ENCODE peak calls at places on chromosomes 11 and 22, in eight cellular contexts. E is hepatocyte, O is Peyer's patch, J is kidney, V is right atrium auricular region, D is SK-N-SH, Q is A549, K is lung. U is an unnamed sample. For H3K4me1, the result is how much of the 10 kb centered on the place peaks cover.

GRCh38 chr11:44709281-44709562 is 17.5 kb upstream of the TSPAN18 start:
- DNase-seq in J (peak), E (peak), Q (no peak), D (no peak), O (no peak), K (no peak), V (no peak), U (no peak)

GRCh38 chr11:69588270-69588669 is 52.7 kb upstream of the CCND1 start:
- DNase-seq in D (no peak), J (no peak), Q (peak), V (no peak), K (no peak), E (no peak), O (no peak), U (no peak)

GRCh38 chr11:114290503-114291239 is 5.5 kb upstream of the NNMT start:
- DNase-seq in O (no peak), D (no peak), J (no peak), Q (no peak), K (no peak), V (no peak), E (no peak), U (no peak)

GRCh38 chr11:71979582-71979981 is 19.1 kb upstream of the IL18BP start:
- DNase-seq in E (no peak), V (no peak), K (no peak), D (no peak), J (no peak), O (no peak), Q (no peak), U (no peak)

GRCh38 chr11:118910309-118911112 is 15.2 kb downstream of the BCL9L start:
- DNase-seq in E (peak), Q (no peak), J (peak), K (peak), O (no peak), D (no peak), V (peak), U (no peak)

GRCh38 chr11:32831241-32831640 is 1.5 kb downstream of the PRRG4 start:
- DNase-seq in K (no peak), V (no peak), O (no peak), Q (no peak), J (no peak), E (no peak), D (no peak), U (no peak)

GRCh38 chr11:95520765-95521542 is 268.6 kb downstream of the FAM76B start:
- DNase-seq in E (no peak), Q (no peak), V (no peak), D (no peak), O (no peak), J (no peak), K (no peak), U (no peak)

GRCh38 chr11:112961751-112962747 is 829 bp downstream of the NCAM1 start:
- DNase-seq in Q (no peak), E (peak), J (peak), V (no peak), D (peak), K (no peak), O (no peak), U (no peak)

GRCh38 chr11:65471410-65471762 is 27.5 kb upstream of the MALAT1 start:
- DNase-seq in K (peak), J (peak), D (peak), Q (peak), E (peak), O (no peak), V (no peak), U (no peak)

GRCh38 chr11:110505514-110506284 is 76.0 kb downstream of the FDX1 start:
- DNase-seq in E (no peak), K (no peak), V (no peak), D (no peak), O (no peak), Q (no peak), J (no peak), U (no peak)

GRCh38 chr11:73288873-73289707 is 17.0 kb downstream of the P2RY6 start:
- DNase-seq in V (peak), O (peak), D (peak), K (peak), J (peak), Q (peak), E (peak), U (no peak)

GRCh38 chr22:42316988-42317387 is 46.5 kb upstream of the TCF20 start:
- DNase-seq in E (peak), O (peak), V (no peak), K (peak), D (no peak), J (no peak), Q (no peak), U (no peak)

GRCh38 chr22:27043246-27043645 is 385.9 kb downstream of the MIAT start:
- DNase-seq in E (no peak), D (no peak), O (no peak), V (no peak), Q (no peak), K (no peak), J (no peak), U (no peak)

GRCh38 chr11:16350125-16350524 is 6.2 kb downstream of the SOX6 start:
- DNase-seq in Q (no peak), V (no peak), E (no peak), O (no peak), K (no peak), J (no peak), D (no peak), U (no peak)

GRCh38 chr22:44505796-44506354 is 7.8 kb upstream of the RTL6 start:
- DNase-seq in D (no peak), K (no peak), V (peak), O (no peak), Q (no peak), E (no peak), J (no peak), U (peak)

GRCh38 chr11:63915961-63916836 is 765 bp downstream of the RCOR2 start:
- DNase-seq in D (peak), J (peak), Q (peak), E (peak), O (peak), K (no peak), V (no peak), U (no peak)

GRCh38 chr11:96199563-96200025 is 143.4 kb downstream of the MAML2 start:
- DNase-seq in E (no peak), Q (no peak), V (no peak), D (no peak), O (no peak), K (no peak), J (no peak), U (no peak)

GRCh38 chr11:98107736-98108135 is 913.0 kb upstream of the CNTN5 start:
- DNase-seq in K (no peak), D (no peak), O (no peak), Q (no peak), E (no peak), J (no peak), V (no peak), U (no peak)

GRCh38 chr11:105609341-105609781 is 512 bp upstream of the GRIA4 start:
- DNase-seq in J (no peak), D (peak), V (no peak), E (peak), Q (no peak), O (no peak), K (no peak), U (no peak)

GRCh38 chr11:14248577-14248976 is 110.4 kb downstream of the RRAS2 start:
- DNase-seq in V (no peak), Q (no peak), K (no peak), D (peak), E (no peak), O (peak), J (no peak), U (no peak)

GRCh38 chr11:67082071-67082791 is 25.6 kb downstream of the RHOD start:
- DNase-seq in Q (no peak), E (peak), K (no peak), D (peak), O (no peak), V (no peak), J (no peak), U (no peak)

GRCh38 chr11:10117709-10118341 is 176.2 kb downstream of the SBF2 start:
- DNase-seq in O (no peak), J (no peak), D (no peak), V (no peak), K (no peak), Q (no peak), E (no peak), U (no peak)

GRCh38 chr11:64865286-64866172 is 12.9 kb downstream of the EHD1 start:
- DNase-seq in J (no peak), V (no peak), D (no peak), K (no peak), Q (no peak), O (peak), E (no peak), U (no peak)

GRCh38 chr11:84136926-84137325 is 850.8 kb upstream of the CCDC90B start:
- DNase-seq in K (no peak), D (no peak), V (no peak), J (no peak), O (no peak), E (no peak), Q (no peak), U (no peak)

GRCh38 chr11:120013325-120014250 is 124.3 kb downstream of the TRIM29 start:
- DNase-seq in V (no peak), O (no peak), Q (peak), J (no peak), D (peak), E (peak), K (no peak), U (no peak)

GRCh38 chr11:27621440-27622161 is 78.7 kb downstream of the BDNF start:
- DNase-seq in V (no peak), K (no peak), E (no peak), O (no peak), J (no peak), Q (no peak), D (no peak), U (no peak)

GRCh38 chr11:35752115-35752514 is 89.5 kb downstream of the TRIM44 start:
- DNase-seq in O (no peak), V (no peak), Q (no peak), K (no peak), D (no peak), E (no peak), J (no peak), U (no peak)

GRCh38 chr11:1767399-1768140 is 3.8 kb upstream of the CTSD start:
- DNase-seq in D (no peak), K (no peak), Q (no peak), J (peak), V (no peak), E (no peak), O (no peak), U (no peak)

GRCh38 chr11:69234740-69235710 is 58.9 kb upstream of the MYEOV start:
- DNase-seq in K (no peak), E (no peak), Q (no peak), O (no peak), J (peak), V (peak), D (no peak), U (peak)

GRCh38 chr11:46553746-46554204 is 40.0 kb downstream of the AMBRA1 start:
- DNase-seq in E (peak), V (no peak), D (no peak), K (no peak), Q (peak), O (no peak), J (no peak), U (no peak)

GRCh38 chr11:134554106-134554505 is 142.1 kb upstream of the B3GAT1 start:
- DNase-seq in O (no peak), D (no peak), V (peak), Q (no peak), J (no peak), K (peak), E (no peak), U (peak)

GRCh38 chr22:32855023-32855756 is 53.7 kb downstream of the TIMP3 start:
- DNase-seq in Q (no peak), K (no peak), E (no peak), V (no peak), J (no peak), O (no peak), D (no peak), U (no peak)

GRCh38 chr11:8809605-8810272 is 101.2 kb upstream of the AKIP1 start:
- DNase-seq in V (no peak), K (no peak), Q (no peak), J (no peak), O (no peak), E (no peak), D (peak), U (no peak)

GRCh38 chr11:61701298-61701993 is 21.3 kb downstream of the DAGLA start:
- DNase-seq in K (no peak), O (no peak), J (no peak), Q (no peak), V (no peak), E (no peak), D (peak), U (no peak)

GRCh38 chr11:439315-440064 is 2.3 kb downstream of the ANO9 start:
- DNase-seq in V (no peak), Q (no peak), D (no peak), E (no peak), O (no peak), J (peak), K (no peak), U (no peak)

GRCh38 chr11:8224711-8225110 is 39.0 kb downstream of the LMO1 start:
- DNase-seq in K (no peak), J (no peak), D (no peak), E (no peak), Q (no peak), V (no peak), O (no peak), U (no peak)

GRCh38 chr22:36056980-36057379 is 28.4 kb upstream of the RBFOX2 start:
- DNase-seq in E (no peak), J (no peak), O (no peak), Q (no peak), D (no peak), V (no peak), K (no peak), U (no peak)

GRCh38 chr11:57140568-57140967 is 41.2 kb upstream of the LRRC55 start:
- DNase-seq in O (no peak), K (no peak), Q (no peak), V (no peak), D (no peak), J (no peak), E (no peak), U (no peak)
- H3K4me1 ChIP-seq in O (under half), K (under half), Q (under half), V (under half), D (under half), J (under half), E (under half), U (under half)

DNA sequence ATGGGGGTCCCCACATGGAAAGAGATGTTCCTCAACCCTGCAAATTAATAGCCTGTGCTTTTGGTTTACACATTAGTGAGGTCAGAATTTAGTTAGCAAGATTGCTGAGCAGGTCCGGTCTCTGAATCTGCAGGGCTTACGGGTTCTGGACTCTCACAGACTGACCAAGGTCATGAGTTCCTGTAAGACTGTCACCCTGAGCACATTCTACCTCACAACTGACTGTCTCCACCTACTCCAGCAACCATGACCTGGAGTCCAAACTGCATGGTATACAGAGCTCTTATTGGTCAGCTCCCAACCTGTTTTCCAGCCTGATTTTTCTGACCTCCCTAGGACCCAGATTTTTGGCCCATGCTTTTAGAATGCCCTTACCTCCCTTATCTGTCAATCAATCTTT is 28.2 kb downstream of the DKK3 start:
- DNase-seq in J (no peak), V (peak), Q (no peak), K (no peak), O (no peak), D (no peak), E (no peak), U (no peak)
- H3K27ac ChIP-seq in J (no peak), V (peak), Q (peak), K (peak), O (peak), D (peak), E (peak), U (peak)

GRCh38 chr22:20251981-20252380 is 16.1 kb downstream of the RTN4R start:
- DNase-seq in O (no peak), K (no peak), D (no peak), E (no peak), Q (no peak), V (no peak), J (no peak), U (no peak)
- H3K4me1 ChIP-seq in O (under half), K (under half), D (under half), E (under half), Q (under half), V (under half), J (under half), U (under half)

DNA sequence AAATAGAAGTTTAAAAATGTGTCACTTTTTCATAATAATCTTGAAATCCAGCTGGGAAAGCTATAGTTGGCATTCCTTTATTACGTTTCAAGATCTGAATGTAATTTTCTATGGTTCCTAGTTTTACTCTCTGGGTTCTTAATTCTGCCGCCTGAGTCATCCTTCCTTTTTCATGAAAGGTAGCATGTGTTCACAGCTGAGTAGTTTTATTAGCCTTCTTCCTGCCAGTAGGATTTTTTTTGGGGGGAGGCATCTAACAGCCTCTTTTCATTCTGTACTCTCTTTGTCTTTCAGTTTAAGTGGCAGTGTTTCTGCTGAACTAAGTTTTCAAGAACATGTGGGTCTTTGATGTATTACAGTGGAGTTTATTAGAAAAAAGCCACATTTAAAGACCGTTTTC is 36.5 kb downstream of the OR2AG2 start:
- DNase-seq in O (no peak), V (no peak), Q (no peak), D (no peak), J (no peak), K (no peak), E (no peak), U (no peak)
- H3K27ac ChIP-seq in O (no peak), V (no peak), Q (no peak), D (no peak), J (no peak), K (no peak), E (no peak), U (no peak)

DNA sequence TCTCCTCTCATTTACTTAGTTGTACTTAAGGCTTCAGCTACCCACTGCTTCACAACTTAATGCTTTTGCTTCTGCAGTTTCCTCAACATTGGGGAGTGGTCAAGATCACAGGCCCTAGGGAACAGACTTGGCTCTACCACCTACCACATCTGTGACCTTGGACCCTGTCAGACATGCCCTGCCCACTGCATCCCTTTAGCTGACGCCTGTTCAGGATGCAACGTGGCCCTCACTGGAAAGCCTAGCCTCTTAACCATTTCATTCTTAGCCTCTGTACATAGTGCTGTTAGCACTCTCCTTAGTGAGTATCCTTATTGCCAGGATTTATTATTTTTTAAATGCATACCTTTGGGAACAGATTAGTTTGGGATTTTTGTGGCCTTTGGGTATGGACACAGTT is 34.4 kb downstream of the TNRC6B start:
- DNase-seq in J (no peak), E (no peak), D (no peak), O (no peak), K (no peak), V (no peak), Q (no peak), U (no peak)
- H3K4me1 ChIP-seq in J (under half), E (under half), D (under half), O (under half), K (under half), V (under half), Q (under half), U (half or more)

DNA sequence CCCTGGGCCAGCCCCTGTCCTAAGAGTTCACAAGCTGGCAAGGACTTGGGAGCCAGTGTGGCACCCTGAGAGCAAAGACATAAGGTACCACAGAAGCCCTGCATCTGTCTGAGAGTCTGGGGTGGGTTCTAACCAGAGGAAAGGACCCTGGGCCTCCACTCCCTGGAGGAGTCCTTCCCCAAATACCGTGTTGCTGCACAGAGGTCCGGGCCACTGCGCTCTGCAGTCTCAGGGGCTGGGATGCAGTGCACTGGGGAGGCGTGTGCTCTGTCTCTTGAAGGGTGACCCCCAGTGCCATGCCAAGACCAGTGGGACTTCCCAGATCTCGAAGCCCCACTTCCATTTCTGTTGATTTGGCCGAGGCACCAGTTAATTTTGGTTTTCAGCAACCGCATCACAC is 4.3 kb upstream of the SH3BP1 start:
- DNase-seq in K (no peak), D (no peak), E (no peak), Q (no peak), O (no peak), J (no peak), V (no peak), U (no peak)
- H3K27ac ChIP-seq in K (no peak), D (peak), E (peak), Q (no peak), O (peak), J (no peak), V (peak), U (peak)

GRCh38 chr11:60318726-60319125 is 8.3 kb upstream of the MS4A6E start:
- DNase-seq in J (no peak), E (no peak), Q (no peak), O (no peak), K (no peak), D (no peak), V (no peak), U (no peak)
- H3K4me1 ChIP-seq in J (under half), E (under half), Q (under half), O (under half), K (under half), D (under half), V (under half), U (under half)

GRCh38 chr11:17812286-17813187 is 78.0 kb downstream of the KCNC1 start:
- DNase-seq in V (no peak), Q (no peak), O (no peak), K (no peak), J (no peak), D (peak), E (no peak), U (no peak)
- H3K27ac ChIP-seq in V (no peak), Q (no peak), O (no peak), K (no peak), J (no peak), D (peak), E (no peak), U (peak)

DNA sequence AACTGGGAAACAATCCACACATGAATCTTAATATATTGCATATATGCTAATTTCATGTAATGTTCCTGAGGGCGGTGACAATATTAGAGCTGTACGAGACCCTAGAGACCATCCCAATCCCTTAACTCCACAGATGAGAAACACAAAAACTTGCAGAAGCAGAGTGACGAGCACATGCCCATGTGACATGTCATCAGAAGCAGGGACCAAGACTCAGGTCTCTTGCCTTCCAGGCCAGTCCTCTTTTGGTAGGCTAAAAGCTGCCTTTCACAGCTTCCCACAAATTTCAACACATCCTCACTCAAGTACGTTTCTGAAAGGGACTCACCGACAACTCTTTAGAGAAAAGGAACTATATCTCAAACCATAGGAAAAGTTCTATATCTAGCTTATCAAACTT is 11.7 kb downstream of the MAPK1 start:
- DNase-seq in E (no peak), K (no peak), V (no peak), J (no peak), Q (no peak), D (no peak), O (no peak), U (no peak)
- H3K4me1 ChIP-seq in E (under half), K (under half), V (under half), J (under half), Q (under half), D (under half), O (under half), U (half or more)

DNA sequence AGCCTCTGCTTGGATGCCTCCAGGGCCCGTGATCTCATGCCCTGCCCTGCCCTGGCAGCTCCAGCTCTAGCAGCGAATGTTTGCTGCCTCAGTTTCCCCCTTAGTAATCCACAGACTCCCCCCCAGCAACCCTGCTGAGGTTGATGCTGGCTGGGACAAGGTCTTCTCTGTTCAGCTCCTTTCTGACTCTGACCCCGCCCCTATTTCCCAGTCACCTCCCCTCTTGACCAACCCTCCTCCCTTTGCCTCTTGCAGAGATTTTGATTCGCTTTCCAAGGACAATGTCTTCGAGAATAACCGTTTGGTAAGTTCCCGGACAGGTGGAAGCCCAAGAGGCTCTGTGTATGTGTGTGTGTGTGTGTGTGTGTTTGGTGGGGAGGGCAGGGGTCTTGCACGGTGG is 5.6 kb downstream of the MICALL1 start:
- DNase-seq in J (no peak), K (no peak), D (no peak), V (no peak), Q (no peak), E (no peak), O (no peak), U (no peak)
- H3K27ac ChIP-seq in J (no peak), K (no peak), D (no peak), V (no peak), Q (no peak), E (no peak), O (peak), U (peak)

U was measured in vagina.